ENCODE peak calls at places on chromosomes 6 and 20, in nine cellular contexts. W is fibroblast of lung, Y is right lobe of liver, X is DND-41, R is cardiac muscle cell, G is SJSA1, Q is mucosa of descending colon, I is colonic mucosa, T is heart right ventricle. E is an unnamed sample.

GRCh38 chr6:105121981-105122380 is 57.8 kb downstream of the POPDC3 start:
- DNase-seq in W (no peak), T (no peak), I (no peak), R (no peak), Y (no peak), X (no peak), Q (no peak), G (no peak), E (no peak)

GRCh38 chr6:63963756-63964315 is 328.2 kb downstream of the PHF3 start:
- DNase-seq in I (no peak), Q (no peak), Y (no peak), R (no peak), G (no peak), X (no peak), W (no peak), T (no peak), E (no peak)

GRCh38 chr20:46058656-46059281 is 29.8 kb downstream of the SLC12A5 start:
- DNase-seq in Q (no peak), I (no peak), G (no peak), W (no peak), R (peak; percentile 48), Y (no peak), T (no peak), X (no peak), E (no peak)

GRCh38 chr6:90978046-90978445 is 391.2 kb upstream of the MAP3K7 start:
- DNase-seq in X (no peak), Y (no peak), R (no peak), Q (no peak), T (no peak), I (no peak), G (no peak), W (no peak), E (no peak)

GRCh38 chr20:46348231-46348803 is 40.0 kb upstream of the CDH22 start:
- DNase-seq in G (no peak), R (peak; percentile 55), Q (no peak), Y (no peak), W (peak; percentile 21), T (no peak), X (no peak), I (no peak), E (no peak)

GRCh38 chr6:148617522-148617921 is 129.3 kb upstream of the UST start:
- DNase-seq in X (no peak), W (no peak), R (no peak), G (no peak), Q (no peak), T (no peak), Y (no peak), I (no peak), E (no peak)

GRCh38 chr20:52035498-52035897 is 156.1 kb downstream of the ZFP64 start:
- DNase-seq in Q (no peak), W (no peak), Y (no peak), X (no peak), R (no peak), I (no peak), G (no peak), T (no peak), E (no peak)

GRCh38 chr6:75205776-75206334 is at the start of gene COL12A1:
- DNase-seq in T (peak; percentile 88), X (no peak), W (peak; percentile 99), Q (peak; percentile 70), I (peak; percentile 70), G (peak; percentile 99), R (peak; percentile 71), Y (peak; percentile 75), E (peak; percentile 74)

GRCh38 chr6:28758046-28758817 is 165.6 kb downstream of the TRIM27 start:
- DNase-seq in Q (no peak), W (peak; percentile 51), T (no peak), G (no peak), I (no peak), Y (no peak), X (no peak), R (no peak), E (no peak)

GRCh38 chr6:21595951-21596378 is 2.4 kb downstream of the SOX4 start:
- DNase-seq in Y (no peak), G (no peak), W (no peak), I (peak; percentile 48), X (no peak), Q (no peak), R (peak; percentile 28), T (peak; percentile 23), E (no peak)

GRCh38 chr6:93343476-93343875 is 75.9 kb downstream of the EPHA7 start:
- DNase-seq in W (no peak), R (no peak), X (no peak), T (no peak), Q (no peak), G (no peak), I (no peak), Y (no peak), E (no peak)

GRCh38 chr6:5367510-5367909 is 106.2 kb downstream of the FARS2 start:
- DNase-seq in G (no peak), W (no peak), X (no peak), T (no peak), I (no peak), R (no peak), Q (no peak), Y (no peak), E (no peak)

GRCh38 chr6:169841907-169842606 is 90.6 kb downstream of the ERMARD start:
- DNase-seq in T (no peak), I (peak; percentile 3), X (no peak), G (peak; percentile 24), Q (no peak), R (no peak), W (no peak), Y (no peak), E (no peak)

GRCh38 chr6:97866616-97867015 is 583.6 kb upstream of the MMS22L start:
- DNase-seq in Y (no peak), X (no peak), W (no peak), Q (no peak), G (no peak), T (no peak), R (no peak), I (no peak), E (no peak)

GRCh38 chr20:8271727-8272126 is 139.7 kb downstream of the PLCB1 start:
- DNase-seq in Q (no peak), T (no peak), R (no peak), G (no peak), I (no peak), W (no peak), Y (no peak), X (no peak), E (no peak)

GRCh38 chr20:31630187-31630790 is 7.4 kb upstream of the COX4I2 start:
- DNase-seq in I (no peak), G (no peak), R (no peak), X (no peak), Y (no peak), W (peak; percentile 40), T (no peak), Q (no peak), E (no peak)

DNA sequence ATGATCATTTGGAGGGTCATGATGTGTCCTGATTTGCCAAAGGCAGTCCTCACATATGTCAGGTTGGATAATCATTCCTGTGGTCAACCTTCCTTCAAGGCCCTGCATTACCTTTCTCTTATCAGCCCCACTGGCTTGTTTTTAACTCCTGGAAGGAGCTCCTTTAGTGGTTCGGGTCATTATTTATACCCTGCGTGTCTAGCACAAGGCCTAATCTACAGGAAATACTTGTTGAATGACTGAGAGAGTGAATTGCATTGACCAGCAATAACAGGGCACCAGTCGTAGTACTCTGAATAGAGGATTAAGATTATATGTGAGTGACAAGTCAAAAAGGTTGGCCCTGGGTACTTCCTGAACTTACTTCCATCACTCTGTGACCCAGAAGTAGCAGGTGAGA is 4.5 kb downstream of the HIVEP2 start:
- DNase-seq in W (no peak), Y (no peak), Q (no peak), G (no peak), I (no peak), X (no peak), R (no peak), T (no peak), E (no peak)
- H3K4me1 ChIP-seq in W (peaks cover 7% of the 10 kb centered on the region), Y (peaks cover 30% of the 10 kb centered on the region), Q (peaks cover 6% of the 10 kb centered on the region), G (peaks cover 24% of the 10 kb centered on the region), I (no peaks in the 10 kb centered on the region), X (peaks cover 49% of the 10 kb centered on the region), R (peaks cover 17% of the 10 kb centered on the region), T (peaks cover 27% of the 10 kb centered on the region), E (no peaks in the 10 kb centered on the region)

GRCh38 chr20:42649716-42650115 is 540.0 kb downstream of the PTPRT start:
- DNase-seq in X (no peak), Y (no peak), Q (no peak), W (no peak), G (no peak), T (no peak), R (no peak), I (no peak), E (no peak)
- H3K4me1 ChIP-seq in X (no peaks in the 10 kb centered on the region), Y (no peaks in the 10 kb centered on the region), Q (no peaks in the 10 kb centered on the region), W (no peaks in the 10 kb centered on the region), G (no peaks in the 10 kb centered on the region), T (no peaks in the 10 kb centered on the region), R (no peaks in the 10 kb centered on the region), I (no peaks in the 10 kb centered on the region), E (no peaks in the 10 kb centered on the region)

DNA sequence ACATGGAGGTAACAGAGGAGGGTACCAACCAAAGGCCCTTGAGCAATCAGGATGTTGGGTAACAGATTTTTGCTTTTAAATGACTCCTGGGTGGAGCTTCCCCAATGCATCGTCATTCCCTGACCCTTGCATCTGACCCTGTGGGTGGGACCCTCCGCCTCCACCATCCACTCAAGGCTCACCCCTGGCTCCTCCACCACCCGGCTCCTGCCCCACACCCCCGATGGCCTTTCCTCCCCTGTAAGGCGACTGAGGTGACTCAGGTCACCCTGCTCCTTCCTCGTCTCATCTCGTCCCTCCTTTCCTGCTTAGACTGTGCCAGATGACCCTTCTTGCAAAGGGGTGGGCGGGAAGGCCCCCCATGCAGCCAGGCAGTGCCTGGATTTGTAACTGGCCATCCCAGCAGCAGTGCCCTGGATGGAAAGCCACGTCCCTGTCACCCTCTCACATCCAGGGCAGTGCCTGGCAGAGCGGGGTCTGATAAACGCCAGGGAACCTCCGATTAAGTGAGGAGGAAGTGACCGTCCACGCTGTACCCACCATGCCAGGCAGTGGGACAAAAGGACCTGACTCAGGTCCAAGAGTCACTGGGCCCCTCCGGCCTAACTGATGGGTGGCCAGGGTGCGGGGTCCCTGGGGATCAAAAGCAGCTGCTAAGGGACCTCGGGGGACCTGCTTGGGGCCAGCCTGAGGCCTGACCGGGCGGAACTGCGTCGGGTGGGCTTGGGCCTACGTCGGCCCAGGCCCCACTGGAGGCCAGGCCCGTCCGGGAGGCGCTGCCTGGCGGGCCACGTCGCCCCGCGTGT is 624 bp upstream of the NPEPL1 start:
- DNase-seq in W (peak; percentile 53), T (peak; percentile 53), X (peak; percentile 34), I (peak; percentile 34), Y (peak; percentile 80), Q (peak; percentile 24), R (no peak), G (no peak), E (peak; percentile 67)
- H3K4me1 ChIP-seq in W (peaks cover 8% of the 10 kb centered on the region), T (peaks cover 45% of the 10 kb centered on the region), X (peaks cover 28% of the 10 kb centered on the region), I (peaks cover 8% of the 10 kb centered on the region), Y (peaks cover 13% of the 10 kb centered on the region), Q (peaks cover 16% of the 10 kb centered on the region), R (peaks cover 3% of the 10 kb centered on the region), G (peaks cover 12% of the 10 kb centered on the region), E (peaks cover 5% of the 10 kb centered on the region)

GRCh38 chr20:44475372-44475693 is 341 bp upstream of the TTPAL start:
- DNase-seq in G (no peak), Q (no peak), I (no peak), Y (no peak), W (no peak), T (no peak), X (no peak), R (no peak), E (no peak)
- H3K4me1 ChIP-seq in G (peaks cover 15% of the 10 kb centered on the region), Q (peaks cover 12% of the 10 kb centered on the region), I (no peaks in the 10 kb centered on the region), Y (peaks cover 47% of the 10 kb centered on the region), W (peaks cover 2% of the 10 kb centered on the region), T (peaks cover 12% of the 10 kb centered on the region), X (peaks cover 22% of the 10 kb centered on the region), R (no peaks in the 10 kb centered on the region), E (no peaks in the 10 kb centered on the region)